ENCODE peak calls at places on chromosomes 2 and 18, in five cellular contexts. A, C, K, I and Q are unnamed samples.

GRCh38 chr2:240640939-240641338 is 15.7 kb downstream of the GPR35 start:
- DNase-seq in A (peak), C (no peak), K (peak), I (peak), Q (no peak)

GRCh38 chr2:38509322-38509946 is 93.3 kb downstream of the HNRNPLL start:
- DNase-seq in A (no peak), C (peak), K (peak), I (peak), Q (no peak)

GRCh38 chr2:180040146-180040925 is 33.2 kb upstream of the CWC22 start:
- DNase-seq in A (no peak), C (peak), K (peak), I (peak), Q (no peak)

GRCh38 chr18:73707035-73707434 is 440.6 kb downstream of the FBXO15 start:
- DNase-seq in A (no peak), C (peak), K (no peak), I (peak), Q (no peak)

GRCh38 chr2:177169810-177170514 is 42.6 kb upstream of the HNRNPA3 start:
- DNase-seq in A (no peak), C (no peak), K (no peak), I (no peak), Q (peak)

GRCh38 chr2:144886847-144887246 is 366.9 kb upstream of the ZEB2 start:
- DNase-seq in A (no peak), C (no peak), K (no peak), I (peak), Q (peak)

GRCh38 chr2:137896467-137896866 is 67.8 kb upstream of the HNMT start:
- DNase-seq in A (no peak), C (no peak), K (no peak), I (no peak), Q (no peak)

GRCh38 chr2:154556146-154556545 is 142.3 kb upstream of the KCNJ3 start:
- DNase-seq in A (no peak), C (no peak), K (no peak), I (no peak), Q (no peak)

GRCh38 chr2:63614983-63615945 is 26.5 kb downstream of the MDH1 start:
- DNase-seq in A (no peak), C (peak), K (peak), I (peak), Q (no peak)

GRCh38 chr2:60440761-60441160 is 112.7 kb downstream of the BCL11A start:
- DNase-seq in A (no peak), C (no peak), K (no peak), I (no peak), Q (no peak)

GRCh38 chr2:238906254-238906935 is 58.5 kb downstream of the TWIST2 start:
- DNase-seq in A (no peak), C (no peak), K (no peak), I (no peak), Q (no peak)

GRCh38 chr2:160207804-160208661 is 8.0 kb upstream of the ITGB6 start:
- DNase-seq in A (no peak), C (peak), K (peak), I (peak), Q (peak)

GRCh38 chr2:119820275-119820674 is 60.6 kb downstream of the PTPN4 start:
- DNase-seq in A (no peak), C (peak), K (peak), I (peak), Q (no peak)

GRCh38 chr18:76401496-76401895 is 93.5 kb downstream of the ZNF516 start:
- DNase-seq in A (no peak), C (no peak), K (no peak), I (no peak), Q (no peak)

GRCh38 chr18:51614033-51614432 is 416.6 kb upstream of the MEX3C start:
- DNase-seq in A (no peak), C (peak), K (peak), I (peak), Q (no peak)

GRCh38 chr2:96764253-96764637 is 3.5 kb downstream of the CNNM4 start:
- DNase-seq in A (no peak), C (peak), K (no peak), I (no peak), Q (peak)

GRCh38 chr2:58649746-58650145 is 408.6 kb upstream of the FANCL start:
- DNase-seq in A (no peak), C (no peak), K (no peak), I (no peak), Q (no peak)

GRCh38 chr2:118697771-118698170 is 149.7 kb downstream of the EN1 start:
- DNase-seq in A (no peak), C (no peak), K (peak), I (peak), Q (no peak)

GRCh38 chr18:34322365-34323289 is 97.9 kb upstream of the NOL4 start:
- DNase-seq in A (peak), C (peak), K (peak), I (peak), Q (peak)

GRCh38 chr2:42297322-42297936 is 63.6 kb downstream of the COX7A2L start:
- DNase-seq in A (no peak), C (no peak), K (peak), I (no peak), Q (no peak)

GRCh38 chr18:267380-267687 is 513 bp downstream of the THOC1 start:
- DNase-seq in A (no peak), C (no peak), K (no peak), I (peak), Q (no peak)

GRCh38 chr2:174235680-174236079 is 12.7 kb downstream of the OLA1 start:
- DNase-seq in A (no peak), C (peak), K (peak), I (peak), Q (no peak)

GRCh38 chr2:224479826-224480225 is 77.9 kb upstream of the FAM124B start:
- DNase-seq in A (no peak), C (no peak), K (no peak), I (no peak), Q (no peak)

GRCh38 chr18:61993831-61994230 is 101.0 kb upstream of the RNF152 start:
- DNase-seq in A (no peak), C (no peak), K (no peak), I (no peak), Q (no peak)

GRCh38 chr2:160005908-160006307 is 56.5 kb downstream of the PLA2R1 start:
- DNase-seq in A (no peak), C (no peak), K (no peak), I (no peak), Q (no peak)

GRCh38 chr2:179543361-179543901 is 278.8 kb upstream of the SESTD1 start:
- DNase-seq in A (no peak), C (no peak), K (peak), I (peak), Q (no peak)

GRCh38 chr18:6022840-6023239 is 127.5 kb upstream of the TMEM200C start:
- DNase-seq in A (no peak), C (no peak), K (peak), I (peak), Q (no peak)

GRCh38 chr18:8260847-8261246 is 348.4 kb upstream of the RAB12 start:
- DNase-seq in A (peak), C (no peak), K (no peak), I (no peak), Q (peak)

GRCh38 chr2:156319811-156320490 is 12.6 kb downstream of the NR4A2 start:
- DNase-seq in A (peak), C (peak), K (no peak), I (no peak), Q (no peak)

GRCh38 chr2:117856415-117857210 is 42.1 kb downstream of the DDX18 start:
- DNase-seq in A (no peak), C (peak), K (peak), I (peak), Q (no peak)

GRCh38 chr18:13218376-13219011 is at the start of gene LDLRAD4:
- DNase-seq in A (peak), C (no peak), K (no peak), I (no peak), Q (peak)

GRCh38 chr2:184769038-184769437 is 170.7 kb downstream of the ZNF804A start:
- DNase-seq in A (no peak), C (peak), K (peak), I (peak), Q (no peak)

GRCh38 chr2:85838641-85839040 is 50.1 kb downstream of the ST3GAL5 start:
- DNase-seq in A (no peak), C (no peak), K (no peak), I (no peak), Q (no peak)

GRCh38 chr2:235616846-235617245 is 123.0 kb downstream of the AGAP1 start:
- DNase-seq in A (no peak), C (no peak), K (peak), I (no peak), Q (no peak)